ENCODE peak calls at places on chromosomes 3 and 15, in nine cellular contexts. One of them, this sample, is unnamed.

GRCh38 chr3:190432216-190432615 is 17.5 kb downstream of the TMEM207 start:
- DNase-seq in activated naive CD8-positive, alpha-beta T cell treated with anti-CD3 and anti-CD28 coated beads for 36 hours: no peak
- DNase-seq in T-cell: no peak
- DNase-seq in nephron progenitor cell: no peak
- DNase-seq in anterior cingulate cortex: no peak
- DNase-seq in LoVo: no peak
- DNase-seq in adipocyte: no peak
- DNase-seq in psoas muscle: no peak
- DNase-seq in activated CD8-positive, alpha-beta memory T cell treated with anti-CD3 and anti-CD28 coated beads for 48 hours: no peak
- DNase-seq in this sample: no peak

GRCh38 chr15:95866698-95867440 is 463.6 kb upstream of the NR2F2 start:
- DNase-seq in activated naive CD8-positive, alpha-beta T cell treated with anti-CD3 and anti-CD28 coated beads for 36 hours: no peak
- DNase-seq in T-cell: no peak
- DNase-seq in nephron progenitor cell: no peak
- DNase-seq in anterior cingulate cortex: no peak
- DNase-seq in LoVo: no peak
- DNase-seq in adipocyte: no peak
- DNase-seq in psoas muscle: no peak
- DNase-seq in activated CD8-positive, alpha-beta memory T cell treated with anti-CD3 and anti-CD28 coated beads for 48 hours: no peak
- DNase-seq in this sample: no peak

GRCh38 chr3:183634707-183635106 is 716 bp upstream of the KLHL24 start:
- DNase-seq in activated naive CD8-positive, alpha-beta T cell treated with anti-CD3 and anti-CD28 coated beads for 36 hours: no peak
- DNase-seq in T-cell: no peak
- DNase-seq in nephron progenitor cell: no peak
- DNase-seq in anterior cingulate cortex: no peak
- DNase-seq in LoVo: no peak
- DNase-seq in adipocyte: no peak
- DNase-seq in psoas muscle: peak
- DNase-seq in activated CD8-positive, alpha-beta memory T cell treated with anti-CD3 and anti-CD28 coated beads for 48 hours: no peak
- DNase-seq in this sample: no peak

GRCh38 chr3:101423984-101424888 is 88.8 kb downstream of the SENP7 start:
- DNase-seq in activated naive CD8-positive, alpha-beta T cell treated with anti-CD3 and anti-CD28 coated beads for 36 hours: peak
- DNase-seq in T-cell: no peak
- DNase-seq in nephron progenitor cell: no peak
- DNase-seq in anterior cingulate cortex: no peak
- DNase-seq in LoVo: no peak
- DNase-seq in adipocyte: no peak
- DNase-seq in psoas muscle: no peak
- DNase-seq in activated CD8-positive, alpha-beta memory T cell treated with anti-CD3 and anti-CD28 coated beads for 48 hours: no peak
- DNase-seq in this sample: no peak

GRCh38 chr3:172859035-172859434 is 108.5 kb downstream of the ECT2 start:
- DNase-seq in activated naive CD8-positive, alpha-beta T cell treated with anti-CD3 and anti-CD28 coated beads for 36 hours: no peak
- DNase-seq in T-cell: no peak
- DNase-seq in nephron progenitor cell: no peak
- DNase-seq in anterior cingulate cortex: no peak
- DNase-seq in LoVo: no peak
- DNase-seq in adipocyte: no peak
- DNase-seq in psoas muscle: no peak
- DNase-seq in activated CD8-positive, alpha-beta memory T cell treated with anti-CD3 and anti-CD28 coated beads for 48 hours: no peak
- DNase-seq in this sample: no peak

GRCh38 chr15:66706225-66706732 is 4.2 kb downstream of the SMAD6 start:
- DNase-seq in activated naive CD8-positive, alpha-beta T cell treated with anti-CD3 and anti-CD28 coated beads for 36 hours: no peak
- DNase-seq in T-cell: no peak
- DNase-seq in nephron progenitor cell: peak
- DNase-seq in anterior cingulate cortex: no peak
- DNase-seq in LoVo: no peak
- DNase-seq in adipocyte: no peak
- DNase-seq in psoas muscle: no peak
- DNase-seq in activated CD8-positive, alpha-beta memory T cell treated with anti-CD3 and anti-CD28 coated beads for 48 hours: no peak
- DNase-seq in this sample: no peak

GRCh38 chr3:94978076-94978475 is 915.2 kb downstream of the NSUN3 start:
- DNase-seq in activated naive CD8-positive, alpha-beta T cell treated with anti-CD3 and anti-CD28 coated beads for 36 hours: no peak
- DNase-seq in T-cell: no peak
- DNase-seq in nephron progenitor cell: no peak
- DNase-seq in anterior cingulate cortex: no peak
- DNase-seq in LoVo: no peak
- DNase-seq in adipocyte: no peak
- DNase-seq in psoas muscle: no peak
- DNase-seq in activated CD8-positive, alpha-beta memory T cell treated with anti-CD3 and anti-CD28 coated beads for 48 hours: no peak
- DNase-seq in this sample: no peak

GRCh38 chr3:190319660-190320059 is 2.6 kb downstream of the CLDN1 start:
- DNase-seq in activated naive CD8-positive, alpha-beta T cell treated with anti-CD3 and anti-CD28 coated beads for 36 hours: peak
- DNase-seq in T-cell: no peak
- DNase-seq in nephron progenitor cell: no peak
- DNase-seq in anterior cingulate cortex: no peak
- DNase-seq in LoVo: peak
- DNase-seq in adipocyte: no peak
- DNase-seq in psoas muscle: no peak
- DNase-seq in activated CD8-positive, alpha-beta memory T cell treated with anti-CD3 and anti-CD28 coated beads for 48 hours: no peak
- DNase-seq in this sample: no peak

GRCh38 chr15:23073890-23074631 is 34.7 kb upstream of the TUBGCP5 start:
- DNase-seq in activated naive CD8-positive, alpha-beta T cell treated with anti-CD3 and anti-CD28 coated beads for 36 hours: no peak
- DNase-seq in T-cell: no peak
- DNase-seq in nephron progenitor cell: no peak
- DNase-seq in anterior cingulate cortex: no peak
- DNase-seq in LoVo: peak
- DNase-seq in adipocyte: no peak
- DNase-seq in psoas muscle: no peak
- DNase-seq in activated CD8-positive, alpha-beta memory T cell treated with anti-CD3 and anti-CD28 coated beads for 48 hours: no peak
- DNase-seq in this sample: no peak

GRCh38 chr3:179603831-179604230 is 607 bp downstream of the MRPL47 start:
- DNase-seq in activated naive CD8-positive, alpha-beta T cell treated with anti-CD3 and anti-CD28 coated beads for 36 hours: no peak
- DNase-seq in T-cell: no peak
- DNase-seq in nephron progenitor cell: no peak
- DNase-seq in anterior cingulate cortex: no peak
- DNase-seq in LoVo: no peak
- DNase-seq in adipocyte: peak
- DNase-seq in psoas muscle: no peak
- DNase-seq in activated CD8-positive, alpha-beta memory T cell treated with anti-CD3 and anti-CD28 coated beads for 48 hours: no peak
- DNase-seq in this sample: no peak

GRCh38 chr15:55282284-55282833 is 7.3 kb downstream of the RAB27A start:
- DNase-seq in activated naive CD8-positive, alpha-beta T cell treated with anti-CD3 and anti-CD28 coated beads for 36 hours: no peak
- DNase-seq in T-cell: no peak
- DNase-seq in nephron progenitor cell: no peak
- DNase-seq in anterior cingulate cortex: no peak
- DNase-seq in LoVo: no peak
- DNase-seq in adipocyte: peak
- DNase-seq in psoas muscle: no peak
- DNase-seq in activated CD8-positive, alpha-beta memory T cell treated with anti-CD3 and anti-CD28 coated beads for 48 hours: no peak
- DNase-seq in this sample: no peak

This sample was measured in effector CD4-positive, alpha-beta T cell.